ENCODE peak calls at places on chromosomes 12 and 14, in ten cellular contexts. E is stimulated activated CD4-positive, alpha-beta T cell treated with anti-CD3 and anti-CD28 coated beads, Interleukin-2, amount 100 ng/mL, for 48 hours; W is astrocyte of the spinal cord; P is COR-L47; U is PC-9; K is NCI-H1436; X is myocyte; R is small intestine; L is tibial nerve; I is AG04450. Z is an unnamed sample.

GRCh38 chr12:74598819-74599218 is 61.2 kb downstream of the ATXN7L3B start:
- DNase-seq in E (no peak), W (peak), P (no peak), U (no peak), K (no peak), X (no peak), R (no peak), L (no peak), I (no peak), Z (no peak)

GRCh38 chr12:113967368-113967767 is 1.2 kb upstream of the RBM19 start:
- DNase-seq in E (no peak), W (no peak), P (no peak), U (no peak), K (no peak), X (no peak), R (no peak), L (no peak), I (no peak), Z (no peak)

GRCh38 chr12:53626702-53627169 is 554 bp upstream of the ATF7 start:
- DNase-seq in E (no peak), W (no peak), P (no peak), U (no peak), K (no peak), X (no peak), R (no peak), L (no peak), I (no peak), Z (no peak)

GRCh38 chr12:116878567-116879508 is 2.4 kb downstream of the HRK start:
- DNase-seq in E (no peak), W (peak), P (no peak), U (peak), K (no peak), X (no peak), R (no peak), L (no peak), I (no peak), Z (no peak)

GRCh38 chr12:105622846-105623245 is 292.4 kb downstream of the C12orf75 start:
- DNase-seq in E (no peak), W (no peak), P (no peak), U (no peak), K (no peak), X (no peak), R (no peak), L (no peak), I (no peak), Z (no peak)

GRCh38 chr12:69685810-69686209 is 13.3 kb downstream of the BEST3 start:
- DNase-seq in E (no peak), W (peak), P (no peak), U (no peak), K (no peak), X (peak), R (no peak), L (peak), I (no peak), Z (no peak)

GRCh38 chr12:53974084-53975018 is at the start of gene HOTAIR:
- DNase-seq in E (no peak), W (no peak), P (no peak), U (no peak), K (no peak), X (peak), R (peak), L (no peak), I (no peak), Z (peak)

GRCh38 chr14:53967606-53968005 is 11.0 kb upstream of the BMP4 start:
- DNase-seq in E (no peak), W (no peak), P (no peak), U (no peak), K (no peak), X (no peak), R (peak), L (no peak), I (no peak), Z (peak)

GRCh38 chr12:109534456-109534855 is 38.8 kb downstream of the MMAB start:
- DNase-seq in E (no peak), W (no peak), P (no peak), U (no peak), K (no peak), X (no peak), R (no peak), L (no peak), I (no peak), Z (no peak)

GRCh38 chr14:74220991-74221390 is 18.3 kb upstream of the VSX2 start:
- DNase-seq in E (no peak), W (no peak), P (no peak), U (no peak), K (no peak), X (no peak), R (no peak), L (no peak), I (no peak), Z (no peak)

GRCh38 chr14:76509291-76509690 is 133.4 kb downstream of the ESRRB start:
- DNase-seq in E (no peak), W (no peak), P (no peak), U (no peak), K (no peak), X (no peak), R (no peak), L (no peak), I (no peak), Z (no peak)

GRCh38 chr12:41008472-41008871 is 179.6 kb upstream of the PDZRN4 start:
- DNase-seq in E (no peak), W (no peak), P (no peak), U (no peak), K (no peak), X (no peak), R (no peak), L (no peak), I (no peak), Z (no peak)

GRCh38 chr12:52260351-52261210 is 13.9 kb upstream of the KRT86 start:
- DNase-seq in E (no peak), W (peak), P (no peak), U (no peak), K (no peak), X (peak), R (no peak), L (no peak), I (peak), Z (peak)

GRCh38 chr12:9634177-9634803 is 26.6 kb upstream of the KLRB1 start:
- DNase-seq in E (peak), W (peak), P (no peak), U (peak), K (no peak), X (peak), R (peak), L (peak), I (no peak), Z (peak)

GRCh38 chr12:32365473-32366064 is 33.8 kb upstream of the FGD4 start:
- DNase-seq in E (peak), W (peak), P (peak), U (peak), K (peak), X (peak), R (peak), L (peak), I (peak), Z (peak)

GRCh38 chr12:26153421-26154154 is 28.8 kb upstream of the BHLHE41 start:
- DNase-seq in E (no peak), W (peak), P (no peak), U (peak), K (no peak), X (peak), R (peak), L (no peak), I (peak), Z (peak)

GRCh38 chr12:48350249-48351021 is at the start of gene ZNF641:
- DNase-seq in E (peak), W (peak), P (peak), U (peak), K (peak), X (peak), R (peak), L (peak), I (peak), Z (peak)

GRCh38 chr14:67853207-67853606 is 33.6 kb downstream of the RAD51B start:
- DNase-seq in E (no peak), W (no peak), P (no peak), U (no peak), K (no peak), X (no peak), R (no peak), L (no peak), I (no peak), Z (no peak)

GRCh38 chr12:114166360-114166759 is 200.2 kb upstream of the RBM19 start:
- DNase-seq in E (no peak), W (peak), P (no peak), U (no peak), K (no peak), X (no peak), R (peak), L (no peak), I (peak), Z (peak)

GRCh38 chr14:55065411-55065810 is 14.0 kb downstream of the MAPK1IP1L start:
- DNase-seq in E (no peak), W (no peak), P (no peak), U (no peak), K (no peak), X (no peak), R (no peak), L (no peak), I (no peak), Z (no peak)

GRCh38 chr14:34302654-34303053 is 159.4 kb downstream of the SPTSSA start:
- DNase-seq in E (no peak), W (peak), P (no peak), U (no peak), K (no peak), X (peak), R (no peak), L (no peak), I (no peak), Z (peak)

GRCh38 chr14:103905861-103906456 is 22.3 kb upstream of the TDRD9 start:
- DNase-seq in E (no peak), W (no peak), P (no peak), U (no peak), K (no peak), X (no peak), R (no peak), L (no peak), I (no peak), Z (no peak)

GRCh38 chr14:65478596-65478995 is 66.1 kb downstream of the FUT8 start:
- DNase-seq in E (no peak), W (peak), P (peak), U (no peak), K (peak), X (peak), R (peak), L (no peak), I (no peak), Z (no peak)

GRCh38 chr14:100714205-100714781 is 12.4 kb upstream of the DLK1 start:
- DNase-seq in E (no peak), W (no peak), P (no peak), U (no peak), K (peak), X (peak), R (no peak), L (no peak), I (no peak), Z (no peak)

GRCh38 chr14:22837059-22837749 is 819 bp downstream of the MMP14 start:
- DNase-seq in E (no peak), W (peak), P (no peak), U (no peak), K (no peak), X (peak), R (peak), L (no peak), I (no peak), Z (peak)

GRCh38 chr12:30166416-30166815 is 382.7 kb upstream of the TMTC1 start:
- DNase-seq in E (no peak), W (peak), P (no peak), U (no peak), K (no peak), X (no peak), R (no peak), L (no peak), I (no peak), Z (no peak)

GRCh38 chr12:111339306-111339938 is 29.5 kb downstream of the PHETA1 start:
- DNase-seq in E (no peak), W (no peak), P (no peak), U (no peak), K (no peak), X (no peak), R (peak), L (no peak), I (no peak), Z (no peak)

GRCh38 chr14:52868911-52869611 is 77.7 kb upstream of the GNPNAT1 start:
- DNase-seq in E (no peak), W (no peak), P (no peak), U (no peak), K (no peak), X (no peak), R (no peak), L (no peak), I (no peak), Z (no peak)

GRCh38 chr12:101607894-101608293 is 13.1 kb downstream of the MYBPC1 start:
- DNase-seq in E (no peak), W (no peak), P (no peak), U (no peak), K (no peak), X (peak), R (peak), L (no peak), I (no peak), Z (peak)

GRCh38 chr12:53060721-53061276 is 10.9 kb downstream of the TNS2 start:
- DNase-seq in E (no peak), W (no peak), P (peak), U (no peak), K (no peak), X (no peak), R (no peak), L (no peak), I (no peak), Z (peak)

GRCh38 chr14:20935303-20935984 is 19.8 kb upstream of the RNASE2 start:
- DNase-seq in E (no peak), W (no peak), P (no peak), U (no peak), K (no peak), X (no peak), R (no peak), L (no peak), I (no peak), Z (no peak)

GRCh38 chr12:24039113-24039525 is 89.6 kb upstream of the SOX5 start:
- DNase-seq in E (no peak), W (peak), P (no peak), U (no peak), K (no peak), X (no peak), R (no peak), L (no peak), I (peak), Z (no peak)

GRCh38 chr12:64088431-64089349 is 133.4 kb downstream of the KICS2 start:
- DNase-seq in E (no peak), W (peak), P (no peak), U (peak), K (no peak), X (peak), R (peak), L (peak), I (peak), Z (peak)

GRCh38 chr12:48827026-48827425 is 8.7 kb downstream of the CACNB3 start:
- DNase-seq in E (no peak), W (no peak), P (no peak), U (no peak), K (no peak), X (no peak), R (no peak), L (no peak), I (no peak), Z (no peak)